ENCODE peak calls at places on chromosomes 5 and 9, in seven cellular contexts. C, J, N, R, L, O and U are unnamed samples.

GRCh38 chr5:67515020-67515689 is 318.6 kb upstream of the CD180 start:
- DNase-seq in C (no peak), J (no peak), N (no peak), R (no peak), L (no peak), O (no peak), U (no peak)

GRCh38 chr5:111386832-111387162 is 125.5 kb downstream of the STARD4 start:
- DNase-seq in C (no peak), J (no peak), N (no peak), R (no peak), L (no peak), O (no peak), U (no peak)

GRCh38 chr9:133048595-133048994 is 13.2 kb upstream of the CEL start:
- DNase-seq in C (no peak), J (peak; percentile 3), N (peak; percentile 11), R (no peak), L (peak; percentile 63), O (no peak), U (peak; percentile 35)

GRCh38 chr5:34524123-34524522 is 132.0 kb upstream of the RAI14 start:
- DNase-seq in C (no peak), J (no peak), N (peak; percentile 83), R (no peak), L (no peak), O (no peak), U (peak; percentile 18)

GRCh38 chr5:151454166-151454565 is 6.8 kb downstream of the SLC36A1 start:
- DNase-seq in C (no peak), J (no peak), N (no peak), R (no peak), L (no peak), O (no peak), U (no peak)

GRCh38 chr9:89234186-89234585 is 55.6 kb upstream of the SHC3 start:
- DNase-seq in C (no peak), J (no peak), N (no peak), R (no peak), L (no peak), O (no peak), U (no peak)

GRCh38 chr5:126104951-126105350 is 318.3 kb upstream of the GRAMD2B start:
- DNase-seq in C (no peak), J (no peak), N (no peak), R (no peak), L (no peak), O (no peak), U (no peak)

GRCh38 chr9:82810902-82811301 is 252.0 kb downstream of the RASEF start:
- DNase-seq in C (no peak), J (peak; percentile 59), N (peak; percentile 62), R (no peak), L (no peak), O (no peak), U (no peak)

GRCh38 chr5:177256296-177256695 is 47.2 kb downstream of the RAB24 start:
- DNase-seq in C (no peak), J (no peak), N (no peak), R (no peak), L (no peak), O (no peak), U (peak; percentile 13)

GRCh38 chr5:113606298-113607134 is 93.0 kb downstream of the YTHDC2 start:
- DNase-seq in C (peak; percentile 61), J (peak; percentile 38), N (peak; percentile 56), R (peak; percentile 7), L (peak; percentile 53), O (peak; percentile 73), U (peak; percentile 48)

GRCh38 chr5:37755581-37755980 is 84.3 kb downstream of the GDNF start:
- DNase-seq in C (no peak), J (no peak), N (no peak), R (no peak), L (no peak), O (no peak), U (no peak)

GRCh38 chr9:96048954-96049831 is 173.7 kb downstream of the ERCC6L2 start:
- DNase-seq in C (no peak), J (no peak), N (no peak), R (no peak), L (no peak), O (no peak), U (no peak)

GRCh38 chr9:6413365-6414263 is 615 bp downstream of the UHRF2 start:
- DNase-seq in C (no peak), J (no peak), N (no peak), R (no peak), L (peak; percentile 27), O (peak; percentile 67), U (no peak)

GRCh38 chr5:150638488-150639316 is 1.8 kb upstream of the SYNPO start:
- DNase-seq in C (no peak), J (no peak), N (no peak), R (no peak), L (no peak), O (no peak), U (no peak)

GRCh38 chr5:850511-851006 is at the start of gene ZDHHC11:
- DNase-seq in C (peak; percentile 78), J (no peak), N (no peak), R (no peak), L (peak; percentile 72), O (peak; percentile 46), U (no peak)

GRCh38 chr9:68577778-68578591 is 37.3 kb upstream of the TMEM252 start:
- DNase-seq in C (no peak), J (no peak), N (no peak), R (peak; percentile 68), L (no peak), O (no peak), U (no peak)

GRCh38 chr9:9631302-9631701 is 981.5 kb downstream of the PTPRD start:
- DNase-seq in C (no peak), J (no peak), N (no peak), R (no peak), L (no peak), O (no peak), U (no peak)

GRCh38 chr5:153365547-153365946 is 124.9 kb upstream of the GRIA1 start:
- DNase-seq in C (no peak), J (no peak), N (no peak), R (no peak), L (no peak), O (no peak), U (no peak)
- TF ChIP-seq CEBPB in C (no peak), J (no peak), N (no peak), R (no peak), L (no peak), O (no peak), U (no peak)

GRCh38 chr5:93192683-93193082 is 388.3 kb downstream of the NR2F1-AS1 start:
- DNase-seq in C (no peak), J (peak; percentile 23), N (no peak), R (no peak), L (no peak), O (no peak), U (no peak)
- H3K4me2 ChIP-seq in C (no peak overlapping the region), J (peak overlapping the region; percentile 69), N (no peak overlapping the region), R (no peak overlapping the region), L (no peak overlapping the region), O (no peak overlapping the region), U (peak overlapping the region; percentile 54)

GRCh38 chr5:131171276-131171815 is 602 bp downstream of the LYRM7 start:
- DNase-seq in C (peak; percentile 27), J (no peak), N (no peak), R (no peak), L (no peak), O (no peak), U (no peak)
- TF ChIP-seq CEBPB in C (no peak), J (no peak), N (no peak), R (no peak), L (no peak), O (no peak), U (no peak)

GRCh38 chr5:41414598-41414997 is 95.8 kb downstream of the PLCXD3 start:
- DNase-seq in C (peak; percentile 79), J (peak; percentile 67), N (peak; percentile 96), R (no peak), L (no peak), O (no peak), U (peak; percentile 46)
- H3K4me2 ChIP-seq in C (no peak overlapping the region), J (peak overlapping the region; percentile 5), N (no peak overlapping the region), R (no peak overlapping the region), L (no peak overlapping the region), O (no peak overlapping the region), U (peak overlapping the region; percentile 52)

GRCh38 chr9:98101868-98102273 is 17.2 kb downstream of the TRIM14 start:
- DNase-seq in C (no peak), J (no peak), N (peak; percentile 17), R (peak; percentile 99), L (no peak), O (no peak), U (no peak)

GRCh38 chr9:98105006-98105405 is 14.0 kb downstream of the TRIM14 start:
- DNase-seq in C (no peak), J (no peak), N (no peak), R (no peak), L (no peak), O (no peak), U (no peak)

GRCh38 chr9:98107926-98108325 is 11.1 kb downstream of the TRIM14 start:
- DNase-seq in C (no peak), J (no peak), N (no peak), R (no peak), L (no peak), O (no peak), U (no peak)

GRCh38 chr9:98101416-98101815 is 17.6 kb downstream of the TRIM14 start:
- DNase-seq in C (no peak), J (no peak), N (no peak), R (no peak), L (no peak), O (no peak), U (no peak)

DNA sequence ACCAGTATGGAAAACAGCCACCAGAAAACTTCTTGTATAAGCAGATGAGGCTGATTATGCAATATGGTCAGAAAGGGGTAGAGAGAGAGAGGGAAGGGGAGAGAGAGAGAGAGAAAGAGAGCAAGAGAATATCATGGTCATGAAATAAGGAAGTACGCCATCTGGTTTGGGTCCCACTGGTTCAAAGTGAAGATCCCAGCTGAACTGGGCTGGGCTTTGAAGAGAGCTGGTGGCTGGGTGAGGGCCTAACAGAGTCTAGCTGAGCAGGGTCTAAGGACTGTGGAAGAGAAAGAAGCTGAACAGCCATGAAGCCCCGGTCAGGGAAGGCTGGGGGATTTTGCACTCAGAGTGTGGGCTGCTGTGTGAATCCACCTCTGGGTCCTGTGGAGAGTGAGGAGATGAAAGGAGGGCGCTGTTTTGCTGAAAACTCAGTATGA is 14.6 kb downstream of the TRIM14 start:
- DNase-seq in C (no peak), J (no peak), N (no peak), R (no peak), L (no peak), O (no peak), U (no peak)
- TF ChIP-seq CEBPB in C (peak; percentile 40), J (no peak), N (no peak), R (peak; percentile 68), L (peak; percentile 85), O (no peak), U (no peak)

DNA sequence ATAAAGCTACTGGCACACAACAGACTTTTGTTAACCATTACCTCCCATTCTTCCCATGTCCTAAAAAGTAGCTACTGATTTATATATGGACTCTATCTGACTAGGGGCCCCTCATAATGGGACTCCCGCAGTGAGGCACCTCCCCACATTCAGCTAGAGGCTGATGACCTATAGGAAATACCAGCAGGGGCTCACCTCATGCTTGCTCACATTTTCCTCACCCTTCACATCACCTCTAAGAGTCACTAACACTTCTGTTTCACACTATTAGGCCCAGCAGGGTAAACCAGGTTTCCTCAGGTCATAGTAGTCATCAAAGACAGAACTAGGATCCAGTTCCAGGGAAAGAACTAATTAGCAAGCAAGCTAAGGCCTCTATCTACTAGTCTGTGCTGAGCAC is 60.7 kb downstream of the PRELID2 start:
- DNase-seq in C (no peak), J (no peak), N (no peak), R (no peak), L (no peak), O (no peak), U (no peak)
- H3K4me2 ChIP-seq in C (no peak overlapping the region), J (no peak overlapping the region), N (no peak overlapping the region), R (no peak overlapping the region), L (no peak overlapping the region), O (no peak overlapping the region), U (no peak overlapping the region)